ENCODE peak calls at places on chromosomes 13 and 19, in nine cellular contexts. Z is NCI-H1092 treated with DMSO at 0.1 percent for 48 hours; G is AG09319; H is lung; Q is cerebellar cortex; T is HFF-Myc; B is Kasumi-1; C is activated T-cell treated with anti-CD3 and anti-CD28 coated beads, Interleukin-2, amount 50 U/mL, for 72 hours; L is stimulated activated CD4-positive, alpha-beta T cell treated with anti-CD3 and anti-CD28 coated beads, TNF-alpha, amount 100 ng/mL, for 24 hours. P is an unnamed sample.

GRCh38 chr19:7970716-7971448 is 27.4 kb upstream of the TIMM44 start:
- DNase-seq in B (peak), C (peak), Z (peak), G (no peak), L (no peak), Q (peak), H (no peak), T (no peak), P (peak)

GRCh38 chr13:98141938-98142426 is 912 bp upstream of the FARP1 start:
- DNase-seq in Q (no peak), C (peak), B (no peak), H (peak), Z (peak), L (no peak), T (no peak), G (no peak), P (peak)

GRCh38 chr13:111505175-111505777 is 184.8 kb downstream of the TEX29 start:
- DNase-seq in C (no peak), Q (peak), G (no peak), Z (no peak), B (no peak), H (no peak), L (no peak), T (no peak), P (peak)

GRCh38 chr13:104810242-104810641 is 1725.2 kb downstream of the EFNB2 start:
- DNase-seq in G (no peak), Z (no peak), L (no peak), B (peak), Q (no peak), C (peak), T (no peak), H (no peak), P (no peak)

GRCh38 chr19:19256072-19256969 is 16.8 kb downstream of the TM6SF2 start:
- DNase-seq in C (no peak), L (no peak), Z (no peak), H (no peak), B (peak), G (no peak), Q (no peak), T (no peak), P (peak)

GRCh38 chr19:52566588-52566987 is 3.5 kb upstream of the ZNF701 start:
- DNase-seq in B (no peak), L (no peak), Z (no peak), G (no peak), C (no peak), Q (no peak), H (no peak), T (peak), P (no peak)

GRCh38 chr19:49150106-49150943 is 4.9 kb downstream of the HRC start:
- DNase-seq in B (peak), Z (peak), G (no peak), L (no peak), Q (peak), H (peak), C (peak), T (no peak), P (peak)

GRCh38 chr13:98365291-98365690 is 188.2 kb upstream of the RNF113B start:
- DNase-seq in C (no peak), Z (no peak), L (no peak), B (no peak), G (no peak), Q (no peak), T (no peak), H (no peak), P (no peak)

GRCh38 chr13:94674609-94675348 is 37.6 kb downstream of the SOX21 start:
- DNase-seq in C (peak), G (peak), Z (peak), Q (peak), B (peak), H (peak), T (no peak), L (peak), P (peak)

GRCh38 chr13:113838711-113839201 is 25.1 kb downstream of the GAS6 start:
- DNase-seq in L (no peak), Z (no peak), T (no peak), B (no peak), H (no peak), C (no peak), G (no peak), Q (no peak), P (no peak)

GRCh38 chr19:41753159-41753558 is 2.2 kb upstream of the CEACAM6 start:
- DNase-seq in B (peak), L (peak), H (peak), G (no peak), Z (no peak), Q (peak), C (peak), T (no peak), P (peak)

GRCh38 chr19:40465025-40465780 is at the start of gene BLVRB:
- DNase-seq in T (no peak), Z (no peak), H (no peak), Q (peak), G (peak), L (no peak), C (peak), B (peak), P (no peak)

GRCh38 chr19:16127776-16128371 is 15.6 kb upstream of the HSH2D start:
- DNase-seq in Z (no peak), B (no peak), Q (no peak), C (no peak), L (no peak), G (no peak), H (no peak), T (no peak), P (no peak)

GRCh38 chr19:15487038-15487437 is 7.7 kb upstream of the PGLYRP2 start:
- DNase-seq in G (no peak), Q (no peak), H (no peak), B (no peak), C (no peak), L (no peak), T (no peak), Z (no peak), P (no peak)

GRCh38 chr13:38415233-38415632 is 65.6 kb downstream of the UFM1 start:
- DNase-seq in T (no peak), H (no peak), G (no peak), Q (no peak), Z (no peak), L (no peak), B (no peak), C (peak), P (no peak)

GRCh38 chr19:49436381-49437017 is 4.8 kb downstream of the SLC17A7 start:
- DNase-seq in Z (no peak), H (no peak), T (no peak), C (peak), L (peak), Q (peak), B (no peak), G (no peak), P (peak)

GRCh38 chr13:113086031-113086750 is 19.4 kb upstream of the F7 start:
- DNase-seq in Q (no peak), C (no peak), L (no peak), Z (no peak), G (no peak), H (no peak), T (no peak), B (no peak), P (peak)

GRCh38 chr13:110625771-110626321 is 10.5 kb downstream of the NAXD start:
- DNase-seq in Q (no peak), Z (no peak), C (no peak), T (no peak), L (no peak), B (no peak), H (no peak), G (no peak), P (no peak)

GRCh38 chr19:3862826-3863500 is 5.9 kb downstream of the ZFR2 start:
- DNase-seq in Q (no peak), H (no peak), Z (no peak), B (no peak), G (no peak), C (no peak), L (no peak), T (no peak), P (peak)

GRCh38 chr19:34178276-34178614 is 5.9 kb downstream of the LSM14A start:
- DNase-seq in Z (no peak), B (no peak), G (no peak), L (no peak), Q (no peak), H (no peak), C (no peak), T (no peak), P (no peak)

GRCh38 chr13:44280461-44280860 is 93.2 kb upstream of the SERP2 start:
- DNase-seq in C (no peak), Q (no peak), L (no peak), T (no peak), Z (no peak), H (no peak), B (no peak), G (no peak), P (no peak)

GRCh38 chr13:50692396-50692915 is 151.0 kb downstream of the DLEU7 start:
- DNase-seq in B (no peak), Q (no peak), G (no peak), H (no peak), L (no peak), Z (no peak), T (no peak), C (no peak), P (no peak)

GRCh38 chr19:40370997-40371801 is 18.8 kb downstream of the HIPK4 start:
- DNase-seq in Z (no peak), H (no peak), C (no peak), Q (no peak), L (no peak), T (no peak), B (no peak), G (no peak), P (no peak)

GRCh38 chr19:33883869-33884519 is 87.3 kb downstream of the KCTD15 start:
- DNase-seq in H (no peak), T (no peak), G (no peak), B (no peak), C (no peak), L (no peak), Q (no peak), Z (no peak), P (peak)

P was measured in WTC11.